ENCODE peak calls at places on chromosome 4, in five cellular contexts. R, H, U, A and C are unnamed samples.

GRCh38 chr4:118736867-118737266 is 51.7 kb downstream of the METTL14 start:
- DNase-seq in R (no peak), H (no peak), U (no peak), A (no peak), C (no peak)

GRCh38 chr4:172547724-172548123 is 620.9 kb upstream of the GALNT7 start:
- DNase-seq in R (no peak), H (no peak), U (no peak), A (no peak), C (no peak)

GRCh38 chr4:76459291-76459723 is 24.3 kb downstream of the SHROOM3 start:
- DNase-seq in R (no peak), H (peak), U (no peak), A (no peak), C (peak)

GRCh38 chr4:128946929-128947328 is 137.4 kb downstream of the JADE1 start:
- DNase-seq in R (peak), H (no peak), U (no peak), A (no peak), C (no peak)

GRCh38 chr4:107153228-107153627 is 117.1 kb upstream of the DKK2 start:
- DNase-seq in R (peak), H (no peak), U (no peak), A (peak), C (peak)

GRCh38 chr4:86367577-86367976 is 7.7 kb upstream of the MAPK10 start:
- DNase-seq in R (no peak), H (no peak), U (no peak), A (no peak), C (no peak)

GRCh38 chr4:56410247-56410646 is 23.0 kb upstream of the AASDH start:
- DNase-seq in R (peak), H (peak), U (no peak), A (no peak), C (peak)

GRCh38 chr4:147843162-147843561 is 111.3 kb downstream of the ARHGAP10 start:
- DNase-seq in R (peak), H (peak), U (no peak), A (no peak), C (no peak)

GRCh38 chr4:168701061-168701460 is 204.2 kb downstream of the PALLD start:
- DNase-seq in R (no peak), H (no peak), U (no peak), A (no peak), C (no peak)

GRCh38 chr4:15002659-15003440 is 569 bp downstream of the CPEB2 start:
- DNase-seq in R (peak), H (no peak), U (peak), A (peak), C (no peak)

GRCh38 chr4:124936427-124936826 is 223.9 kb upstream of the ANKRD50 start:
- DNase-seq in R (no peak), H (no peak), U (no peak), A (no peak), C (no peak)

GRCh38 chr4:58214376-58214775 is 1104.2 kb upstream of the IGFBP7 start:
- DNase-seq in R (no peak), H (no peak), U (no peak), A (peak), C (no peak)

GRCh38 chr4:23023121-23023520 is 330.4 kb downstream of the GBA3 start:
- DNase-seq in R (no peak), H (no peak), U (no peak), A (no peak), C (no peak)

GRCh38 chr4:19592391-19592790 is 659.3 kb upstream of the SLIT2 start:
- DNase-seq in R (no peak), H (no peak), U (no peak), A (no peak), C (no peak)
- TF ChIP-seq ZNF274 in R (no peak), H (no peak), U (no peak), A (no peak), C (no peak)

GRCh38 chr4:7812191-7812860 is 127.3 kb downstream of the AFAP1 start:
- DNase-seq in R (no peak), H (no peak), U (no peak), A (no peak), C (no peak)

GRCh38 chr4:7811536-7812190 is 128.0 kb downstream of the AFAP1 start:
- DNase-seq in R (no peak), H (no peak), U (no peak), A (no peak), C (no peak)

GRCh38 chr4:7813674-7814073 is 126.0 kb downstream of the AFAP1 start:
- DNase-seq in R (peak), H (no peak), U (no peak), A (no peak), C (no peak)

GRCh38 chr4:7814451-7814850 is 125.2 kb downstream of the AFAP1 start:
- DNase-seq in R (no peak), H (no peak), U (no peak), A (no peak), C (no peak)

DNA sequence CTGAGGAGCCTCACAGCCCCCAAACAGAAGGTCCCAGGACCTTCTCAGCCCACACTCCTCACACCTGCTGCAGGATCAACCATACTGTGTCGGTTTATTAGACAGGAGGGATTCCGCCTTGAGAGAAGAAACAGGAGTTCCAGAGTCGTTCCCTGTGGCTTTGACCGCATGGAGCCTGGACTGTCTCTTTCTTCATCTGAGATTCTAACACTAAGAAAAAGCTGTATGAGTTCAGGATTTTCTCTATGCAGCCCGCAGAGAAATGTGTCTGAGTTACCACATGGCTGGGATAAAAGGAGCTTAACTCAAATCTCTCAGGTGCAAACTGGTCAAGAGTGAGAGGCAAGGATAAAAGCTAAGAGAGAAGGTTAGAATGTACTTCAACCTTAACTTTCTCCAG is 126.7 kb downstream of the AFAP1 start:
- DNase-seq in R (no peak), H (no peak), U (no peak), A (no peak), C (no peak)
- TF ChIP-seq ZNF274 in R (no peak), H (no peak), U (no peak), A (no peak), C (no peak)

GRCh38 chr4:77600521-77601451 is 4.8 kb upstream of the CXCL13 start:
- DNase-seq in R (peak), H (peak), U (no peak), A (no peak), C (peak)
- TF ChIP-seq ZNF274 in R (no peak), H (no peak), U (no peak), A (no peak), C (no peak)

GRCh38 chr4:105624530-105624929 is 72.1 kb downstream of the ARHGEF38 start:
- DNase-seq in R (no peak), H (no peak), U (no peak), A (no peak), C (no peak)
- TF ChIP-seq ZNF274 in R (no peak), H (no peak), U (no peak), A (no peak), C (no peak)

DNA sequence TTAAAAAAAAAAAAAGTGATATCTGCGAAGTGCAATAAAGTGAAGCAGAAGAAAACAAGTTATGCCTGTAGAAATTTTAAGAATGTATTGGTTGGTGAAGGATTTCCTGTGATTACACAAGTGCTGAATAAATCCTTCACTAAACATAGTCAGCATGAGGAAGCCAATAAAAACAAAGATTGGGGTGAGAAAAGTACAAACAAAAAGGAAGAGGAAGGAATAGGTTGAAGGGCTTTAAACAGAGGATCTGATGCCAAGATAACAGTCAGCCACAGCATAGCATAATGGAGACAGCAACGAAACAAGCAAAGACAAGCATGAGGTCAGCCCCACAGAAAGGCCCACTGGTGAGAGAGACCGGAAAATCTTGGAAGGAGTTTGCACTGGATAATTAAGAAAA is 372.2 kb downstream of the ADAM29 start:
- DNase-seq in R (no peak), H (no peak), U (no peak), A (no peak), C (no peak)
- TF ChIP-seq ZNF274 in R (no peak), H (no peak), U (no peak), A (no peak), C (no peak)

GRCh38 chr4:105894570-105895323 is 524 bp upstream of the NPNT start:
- DNase-seq in R (no peak), H (peak), U (no peak), A (peak), C (no peak)
- TF ChIP-seq ZNF274 in R (no peak), H (no peak), U (no peak), A (no peak), C (no peak)

GRCh38 chr4:5052726-5053425 is 1.6 kb downstream of the STK32B start:
- DNase-seq in R (no peak), H (no peak), U (no peak), A (no peak), C (no peak)

GRCh38 chr4:5050520-5050955 is 742 bp upstream of the STK32B start:
- DNase-seq in R (peak), H (peak), U (no peak), A (peak), C (peak)

GRCh38 chr4:5052424-5052702 is 1.1 kb downstream of the STK32B start:
- DNase-seq in R (no peak), H (no peak), U (no peak), A (no peak), C (no peak)

GRCh38 chr4:5051210-5051691 is at the start of gene STK32B:
- DNase-seq in R (no peak), H (no peak), U (no peak), A (peak), C (peak)

DNA sequence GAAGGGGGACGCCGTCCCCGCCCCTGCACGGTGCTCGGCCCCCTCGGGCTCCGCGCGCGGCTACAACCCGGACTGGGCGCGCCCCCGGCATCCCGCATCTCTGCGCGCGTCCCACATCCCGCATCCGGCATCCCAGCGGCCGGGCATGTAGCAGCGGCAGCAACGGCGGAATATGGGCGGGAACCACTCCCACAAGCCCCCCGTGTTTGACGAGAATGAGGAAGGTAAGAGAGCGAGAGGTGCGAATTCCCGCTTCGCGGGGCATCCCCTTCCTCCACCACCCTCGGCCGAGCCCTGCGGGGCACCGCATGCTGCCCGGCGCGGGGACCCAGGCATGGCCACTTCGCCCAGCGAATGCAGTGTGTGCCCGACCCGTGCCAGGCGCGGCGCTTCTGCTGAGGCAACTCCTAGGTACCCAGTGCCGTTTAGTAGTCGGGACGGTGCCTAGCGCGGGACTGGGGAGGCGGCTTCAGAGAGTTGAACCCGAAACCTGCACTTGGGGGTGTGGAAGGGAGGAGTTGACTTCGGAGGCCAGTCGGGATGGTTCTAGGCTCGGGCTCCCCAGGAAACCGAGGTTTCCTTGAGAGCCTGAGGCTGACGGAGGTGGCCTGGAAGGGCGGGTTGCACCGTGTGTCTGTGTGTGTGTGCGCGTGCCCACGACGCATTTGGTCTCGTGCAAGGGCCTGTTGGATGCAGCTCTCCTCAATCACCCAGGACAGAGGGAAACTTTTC is 578 bp downstream of the STK32B start:
- DNase-seq in R (no peak), H (no peak), U (no peak), A (peak), C (no peak)
- TF ChIP-seq ZNF274 in R (no peak), H (no peak), U (no peak), A (no peak), C (no peak)